ENCODE peak calls at places on chromosomes 1 and 21, in seven cellular contexts. M, F, B, Z, O, R and J are unnamed samples. For H3K4me1, the result is how much of the 10 kb centered on the place peaks cover.

GRCh38 chr1:19430121-19431068 is 54.9 kb downstream of the CAPZB start:
- DNase-seq in M (no peak), F (no peak), B (peak), Z (no peak), O (peak), R (no peak), J (no peak)

GRCh38 chr21:38229260-38229877 is 27.4 kb upstream of the KCNJ15 start:
- DNase-seq in M (no peak), F (no peak), B (no peak), Z (no peak), O (no peak), R (no peak), J (no peak)

GRCh38 chr1:77031101-77031662 is 163.9 kb downstream of the ST6GALNAC5 start:
- DNase-seq in M (no peak), F (no peak), B (no peak), Z (no peak), O (no peak), R (no peak), J (no peak)

GRCh38 chr1:30525980-30526651 is 197.3 kb downstream of the MATN1 start:
- DNase-seq in M (no peak), F (no peak), B (peak), Z (no peak), O (peak), R (no peak), J (no peak)

GRCh38 chr1:76031496-76031895 is 43.0 kb upstream of the ST6GALNAC3 start:
- DNase-seq in M (no peak), F (no peak), B (no peak), Z (no peak), O (no peak), R (no peak), J (no peak)

GRCh38 chr1:202143768-202144509 is 598 bp downstream of the ARL8A start:
- DNase-seq in M (peak), F (no peak), B (no peak), Z (no peak), O (no peak), R (peak), J (peak)

GRCh38 chr1:116350097-116350645 is 22.9 kb upstream of the ATP1A1 start:
- DNase-seq in M (no peak), F (no peak), B (no peak), Z (no peak), O (no peak), R (no peak), J (no peak)

GRCh38 chr21:45330075-45330781 is 42.5 kb upstream of the POFUT2 start:
- DNase-seq in M (no peak), F (no peak), B (no peak), Z (no peak), O (peak), R (peak), J (peak)

GRCh38 chr1:207832796-207833195 is 78.1 kb downstream of the CD34 start:
- DNase-seq in M (no peak), F (no peak), B (no peak), Z (no peak), O (no peak), R (no peak), J (peak)
- H3K27ac ChIP-seq in M (no peak), F (peak), B (no peak), Z (peak), O (no peak), R (no peak), J (peak)

GRCh38 chr1:212595787-212596714 is 12.5 kb upstream of the ATF3 start:
- DNase-seq in M (peak), F (no peak), B (peak), Z (no peak), O (peak), R (no peak), J (no peak)
- TF ChIP-seq POLR2A in M (no peak), F (no peak), B (no peak), Z (no peak), O (no peak), R (no peak), J (no peak)

GRCh38 chr1:156743367-156744302 is 2.7 kb upstream of the MRPL24 start:
- DNase-seq in M (no peak), F (no peak), B (no peak), Z (no peak), O (no peak), R (no peak), J (no peak)
- H3K4me1 ChIP-seq in M (under half), F (under half), B (under half), Z (under half), O (under half), R (under half), J (under half)

DNA sequence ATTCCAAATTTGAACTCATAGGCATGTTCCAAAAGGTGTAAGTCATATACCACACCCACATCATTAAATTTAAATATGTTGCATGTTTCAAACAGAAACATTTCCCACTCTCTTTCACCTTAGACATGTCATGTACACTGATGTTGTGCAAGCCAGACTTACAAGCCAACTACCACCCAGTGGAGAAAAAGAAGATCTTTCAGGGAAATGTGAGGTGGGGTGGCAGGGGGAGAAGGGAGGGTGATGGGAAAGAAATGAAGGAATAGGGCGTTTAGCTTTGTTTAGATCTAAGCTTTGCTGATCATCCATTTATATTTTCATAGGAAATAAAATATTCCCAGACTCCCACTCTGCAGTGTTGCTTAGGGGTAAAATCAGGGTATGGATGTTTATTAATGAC is 1.6 kb downstream of the NEGR1 start:
- DNase-seq in M (no peak), F (no peak), B (no peak), Z (no peak), O (no peak), R (no peak), J (no peak)
- H3K27ac ChIP-seq in M (no peak), F (peak), B (no peak), Z (peak), O (no peak), R (no peak), J (no peak)

DNA sequence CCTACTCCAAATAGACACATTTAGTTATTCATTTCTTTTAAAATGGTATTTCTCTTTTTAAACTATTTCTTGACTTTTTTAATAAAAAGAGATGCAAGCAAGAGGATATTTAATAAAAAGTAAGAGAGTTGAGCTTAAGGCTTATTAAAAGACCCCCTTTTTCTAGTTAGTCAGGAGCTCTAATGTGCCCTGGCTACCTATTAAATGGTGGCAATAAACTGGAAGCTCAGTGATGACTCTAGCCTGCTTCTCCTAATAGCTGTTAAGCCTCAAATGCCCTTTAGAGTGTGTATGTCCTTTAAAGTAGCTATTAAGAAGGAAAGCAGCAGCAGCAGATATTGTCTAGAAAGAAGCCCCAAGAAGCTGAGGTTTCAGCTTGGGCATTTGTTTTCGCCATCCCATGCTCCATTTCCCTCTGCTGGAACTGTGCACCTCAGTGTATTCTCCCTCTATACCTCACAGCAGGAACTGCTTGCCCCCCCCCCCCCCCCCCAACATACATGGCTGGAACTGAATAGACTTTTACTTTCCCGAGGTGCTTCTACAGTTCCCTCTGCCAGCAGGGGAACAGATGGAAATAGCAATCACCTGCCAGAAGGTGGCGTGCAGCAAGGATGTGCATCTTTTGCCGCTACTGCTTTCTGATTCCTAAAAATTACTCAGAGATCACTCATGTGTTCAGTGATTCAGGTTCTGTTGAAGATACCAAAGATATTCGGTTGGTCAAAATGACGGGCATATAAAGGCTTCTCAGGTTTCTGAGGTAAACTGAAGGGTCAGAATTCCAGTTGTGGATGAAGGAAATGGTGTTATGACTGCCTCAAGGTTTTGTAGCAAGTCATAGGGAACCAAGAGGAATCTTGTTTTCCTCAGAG is 2.5 kb downstream of the RGS4 start:
- DNase-seq in M (peak), F (peak), B (peak), Z (peak), O (peak), R (peak), J (no peak)
- TF ChIP-seq POLR2A in M (no peak), F (no peak), B (no peak), Z (no peak), O (no peak), R (no peak), J (no peak)

DNA sequence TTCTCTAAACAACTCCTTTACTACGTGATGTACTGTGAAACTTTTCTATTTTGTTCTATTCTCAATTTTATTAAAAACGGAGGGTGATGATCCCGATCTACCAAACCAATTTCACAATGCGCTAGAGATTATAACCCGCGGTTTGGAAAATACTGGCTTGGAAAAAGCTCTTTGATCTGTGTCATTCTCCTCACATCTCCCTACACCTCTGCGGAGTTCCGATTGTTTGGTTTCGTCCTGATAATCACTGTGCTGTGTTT is 557 bp upstream of the ABCD3 start:
- DNase-seq in M (no peak), F (no peak), B (no peak), Z (no peak), O (no peak), R (no peak), J (no peak)
- H3K4me1 ChIP-seq in M (under half), F (under half), B (under half), Z (under half), O (half or more), R (under half), J (under half)

GRCh38 chr1:38585038-38585420 is 274.5 kb downstream of the RRAGC start:
- DNase-seq in M (no peak), F (no peak), B (no peak), Z (no peak), O (no peak), R (no peak), J (no peak)
- H3K27ac ChIP-seq in M (no peak), F (no peak), B (no peak), Z (no peak), O (no peak), R (no peak), J (no peak)

GRCh38 chr21:35268261-35268660 is 219.2 kb upstream of the RUNX1 start:
- DNase-seq in M (no peak), F (no peak), B (no peak), Z (no peak), O (no peak), R (no peak), J (no peak)

GRCh38 chr21:35265170-35265877 is 216.2 kb upstream of the RUNX1 start:
- DNase-seq in M (no peak), F (no peak), B (peak), Z (no peak), O (no peak), R (no peak), J (no peak)

GRCh38 chr21:35273331-35273730 is 224.2 kb upstream of the RUNX1 start:
- DNase-seq in M (no peak), F (no peak), B (no peak), Z (no peak), O (no peak), R (no peak), J (no peak)

GRCh38 chr21:35266546-35266945 is 217.4 kb upstream of the RUNX1 start:
- DNase-seq in M (no peak), F (no peak), B (no peak), Z (no peak), O (no peak), R (no peak), J (no peak)

GRCh38 chr21:35268817-35269216 is 219.7 kb upstream of the RUNX1 start:
- DNase-seq in M (no peak), F (no peak), B (no peak), Z (no peak), O (no peak), R (no peak), J (no peak)
- TF ChIP-seq POLR2A in M (no peak), F (no peak), B (no peak), Z (no peak), O (no peak), R (no peak), J (no peak)

GRCh38 chr1:26726784-26727183 is 31.0 kb downstream of the ARID1A start:
- DNase-seq in M (no peak), F (no peak), B (no peak), Z (no peak), O (peak), R (no peak), J (no peak)
- H3K4me1 ChIP-seq in M (under half), F (under half), B (under half), Z (half or more), O (half or more), R (under half), J (half or more)